ENCODE peak calls at places on chromosomes 4 and X, in six cellular contexts. N is H9, X is IMR-90, M is H1, G is mesendoderm, J is mesenchymal stem cell. W is an unnamed sample.
A peak's percentile ranks its signal among the peaks of the same experiment; 100 is the strongest.

GRCh38 chr4:147096667-147097604 is 151.3 kb upstream of the TTC29 start:
- DNase-seq in M (no peak), X (peak; percentile 69), J (peak; percentile 70), N (no peak), G (peak; percentile 55), W (peak; percentile 50)

GRCh38 chr4:7132730-7133582 is 59.4 kb upstream of the SORCS2 start:
- DNase-seq in M (no peak), N (no peak), G (no peak), J (no peak), X (peak; percentile 11), W (no peak)

GRCh38 chr4:81398379-81398778 is 73.3 kb downstream of the RASGEF1B start:
- DNase-seq in G (no peak), J (no peak), N (no peak), M (no peak), X (no peak), W (no peak)

GRCh38 chrX:137482136-137482535 is 83.8 kb upstream of the ZIC3 start:
- DNase-seq in M (no peak), G (no peak), J (no peak), X (no peak), N (no peak), W (no peak)

GRCh38 chr4:113976937-113977855 is 2.3 kb downstream of the ARSJ start:
- DNase-seq in N (no peak), G (no peak), J (peak; percentile 47), X (peak; percentile 31), M (no peak), W (no peak)

GRCh38 chr4:24482871-24483270 is 101.5 kb downstream of the DHX15 start:
- DNase-seq in M (no peak), J (no peak), G (no peak), N (no peak), X (peak; percentile 14), W (no peak)

GRCh38 chr4:81337211-81337610 is 122.2 kb upstream of the PRKG2 start:
- DNase-seq in M (no peak), N (no peak), X (no peak), J (no peak), G (no peak), W (no peak)

GRCh38 chr4:87975466-87975865 is at the start of gene SPP1:
- DNase-seq in N (peak; percentile 88), J (peak; percentile 30), X (peak; percentile 13), M (peak; percentile 50), G (peak; percentile 91), W (peak; percentile 32)

GRCh38 chr4:139815646-139816601 is 150.3 kb downstream of the MGST2 start:
- DNase-seq in X (peak; percentile 90), G (peak; percentile 96), J (peak; percentile 93), M (no peak), N (peak; percentile 41), W (peak; percentile 67)

GRCh38 chrX:103464071-103464773 is 55.1 kb downstream of the RAB40A start:
- DNase-seq in J (peak; percentile 69), X (peak; percentile 47), M (no peak), N (peak; percentile 57), G (peak; percentile 76), W (no peak)

DNA sequence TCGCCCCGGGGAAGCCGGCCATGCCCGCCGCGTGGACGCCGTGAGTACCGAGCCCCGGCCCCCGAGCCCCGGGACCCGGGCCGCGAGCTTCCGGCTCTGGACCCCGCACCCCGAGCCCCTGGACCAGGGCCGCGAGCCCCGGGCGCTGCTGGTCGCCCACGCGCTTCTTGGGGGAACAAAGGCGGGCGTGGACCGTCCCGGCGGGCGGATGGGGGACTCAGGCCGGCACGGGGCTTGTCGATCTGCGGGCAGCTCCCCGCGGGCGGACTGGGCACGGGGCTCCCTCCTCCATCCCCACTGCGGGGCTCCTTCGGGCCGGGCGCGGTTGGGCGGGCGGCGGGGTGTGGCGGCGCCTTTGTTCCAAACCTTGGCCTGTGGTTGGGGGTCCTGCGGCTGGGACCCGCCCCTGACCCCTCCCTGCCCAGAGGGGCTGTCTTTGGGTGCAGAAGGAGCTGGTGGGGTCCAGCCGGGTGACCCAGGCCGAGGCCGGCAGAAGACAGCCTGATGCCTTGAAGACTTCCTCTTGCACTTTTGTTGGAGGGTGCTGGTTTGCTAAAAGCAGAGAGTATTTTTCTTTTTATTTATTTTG is 25.2 kb upstream of the ADD1 start:
- DNase-seq in X (no peak), J (no peak), M (no peak), N (peak; percentile 47), G (peak; percentile 35), W (no peak)
- H4K8ac ChIP-seq in X (peak overlapping the region; percentile 68), J (peak overlapping the region; percentile 73), M (peak overlapping the region; percentile 96), N (no peak overlapping the region), G (peak overlapping the region; percentile 87), W (no peak overlapping the region)

GRCh38 chr4:80335226-80335553 is 340 bp upstream of the CFAP299 start:
- DNase-seq in J (no peak), G (no peak), M (no peak), X (no peak), N (no peak), W (no peak)

GRCh38 chr4:80333121-80333520 is 2.4 kb upstream of the CFAP299 start:
- DNase-seq in G (no peak), X (peak; percentile 34), M (no peak), N (no peak), J (no peak), W (no peak)

GRCh38 chr4:80334568-80334967 is 962 bp upstream of the CFAP299 start:
- DNase-seq in M (no peak), X (no peak), J (no peak), G (no peak), N (no peak), W (no peak)

GRCh38 chr4:80336582-80336981 is 1.1 kb downstream of the CFAP299 start:
- DNase-seq in G (peak; percentile 72), M (no peak), J (peak; percentile 16), X (peak; percentile 32), N (peak; percentile 55), W (peak; percentile 6)

DNA sequence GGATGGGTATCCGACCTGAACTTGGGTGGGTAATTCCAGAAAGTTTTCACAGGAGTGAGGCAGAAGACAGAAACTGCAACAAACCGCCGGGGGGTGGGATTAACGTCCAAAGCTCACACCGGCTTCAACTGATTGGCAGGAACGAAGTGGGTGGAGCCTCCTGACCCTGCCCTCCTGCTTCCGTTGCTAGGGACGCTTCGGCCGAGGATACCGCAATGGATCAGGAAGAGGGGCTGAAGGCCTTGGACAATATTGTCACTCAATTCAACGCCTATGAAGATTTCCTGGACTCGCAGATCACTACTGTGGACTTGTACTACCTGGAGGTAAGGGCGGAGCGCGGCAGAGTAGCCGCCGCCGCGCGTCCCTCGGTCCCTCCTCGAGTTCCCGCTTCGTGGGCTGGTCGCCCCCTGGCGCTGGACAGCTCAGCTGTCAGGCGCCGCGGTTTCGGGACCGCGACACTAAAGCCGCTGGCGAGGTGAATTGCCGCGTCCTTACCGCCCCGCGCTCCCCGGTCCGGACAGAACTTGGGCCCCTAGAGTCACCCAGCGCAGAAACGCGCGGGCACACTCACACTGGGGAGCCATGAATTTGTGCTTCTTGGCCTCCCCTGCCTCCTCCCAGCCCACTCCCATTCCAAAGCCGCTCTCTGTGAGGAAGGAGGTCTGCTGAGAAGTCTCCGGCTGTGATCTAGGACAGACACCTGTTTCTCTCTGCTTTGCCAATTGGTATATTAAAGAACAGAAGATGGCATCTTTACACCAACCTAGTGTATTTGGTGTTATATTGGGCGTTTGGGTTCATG is at the start of gene CFAP299:
- DNase-seq in N (peak; percentile 93), X (peak; percentile 90), M (peak; percentile 68), G (peak; percentile 96), J (peak; percentile 91), W (peak; percentile 82)
- H3K27ac ChIP-seq in N (no peak within 1 kb of the TSS), X (no peak within 1 kb of the TSS), M (no peak within 1 kb of the TSS), G (no peak within 1 kb of the TSS), J (no peak within 1 kb of the TSS), W (no peak within 1 kb of the TSS)

DNA sequence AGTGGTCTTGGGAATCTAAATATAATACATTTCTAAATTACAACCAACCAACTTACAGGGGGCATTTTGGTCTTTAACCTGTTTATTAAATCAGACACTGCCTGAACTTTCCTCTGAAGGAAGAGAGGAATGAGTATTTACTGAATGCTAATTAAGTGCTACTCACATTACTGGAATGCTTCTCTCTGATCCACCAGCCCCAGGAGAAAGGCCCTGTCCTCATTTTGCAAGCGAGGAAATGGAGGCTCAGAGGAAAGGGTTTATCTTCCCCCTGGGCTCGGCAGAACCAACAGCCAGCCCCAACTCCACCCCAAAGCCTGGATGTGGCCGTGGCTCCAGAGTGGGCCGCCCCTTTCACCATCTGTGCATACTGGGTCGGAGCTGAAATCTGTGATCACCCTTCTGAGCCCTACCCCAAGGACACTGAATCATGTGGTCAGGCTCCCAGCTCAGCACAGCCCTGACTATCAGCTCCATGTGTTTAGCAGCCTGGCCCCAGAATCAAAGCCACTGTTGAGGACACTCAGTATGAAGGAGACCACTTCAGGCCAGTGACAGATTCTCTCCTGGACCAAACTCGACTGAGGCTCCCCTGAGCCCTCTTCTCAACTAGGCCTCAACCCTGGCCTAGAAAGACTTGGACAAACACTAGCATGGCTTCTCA is 56.7 kb upstream of the ENPP6 start:
- DNase-seq in J (peak; percentile 10), M (no peak), N (peak; percentile 22), X (no peak), G (peak; percentile 60), W (no peak)
- H2BK5ac ChIP-seq in J (no peak overlapping the region), M (peak overlapping the region; percentile 9), N (no peak overlapping the region), X (peak overlapping the region; percentile 14), G (no peak overlapping the region), W (no peak overlapping the region)

GRCh38 chr4:168562021-168562691 is 65.3 kb downstream of the PALLD start:
- DNase-seq in X (peak; percentile 64), N (no peak), G (no peak), J (no peak), M (no peak), W (no peak)
- H4K8ac ChIP-seq in X (peak overlapping the region; percentile 27), N (no peak overlapping the region), G (no peak overlapping the region), J (peak overlapping the region; percentile 19), M (no peak overlapping the region), W (no peak overlapping the region)

DNA sequence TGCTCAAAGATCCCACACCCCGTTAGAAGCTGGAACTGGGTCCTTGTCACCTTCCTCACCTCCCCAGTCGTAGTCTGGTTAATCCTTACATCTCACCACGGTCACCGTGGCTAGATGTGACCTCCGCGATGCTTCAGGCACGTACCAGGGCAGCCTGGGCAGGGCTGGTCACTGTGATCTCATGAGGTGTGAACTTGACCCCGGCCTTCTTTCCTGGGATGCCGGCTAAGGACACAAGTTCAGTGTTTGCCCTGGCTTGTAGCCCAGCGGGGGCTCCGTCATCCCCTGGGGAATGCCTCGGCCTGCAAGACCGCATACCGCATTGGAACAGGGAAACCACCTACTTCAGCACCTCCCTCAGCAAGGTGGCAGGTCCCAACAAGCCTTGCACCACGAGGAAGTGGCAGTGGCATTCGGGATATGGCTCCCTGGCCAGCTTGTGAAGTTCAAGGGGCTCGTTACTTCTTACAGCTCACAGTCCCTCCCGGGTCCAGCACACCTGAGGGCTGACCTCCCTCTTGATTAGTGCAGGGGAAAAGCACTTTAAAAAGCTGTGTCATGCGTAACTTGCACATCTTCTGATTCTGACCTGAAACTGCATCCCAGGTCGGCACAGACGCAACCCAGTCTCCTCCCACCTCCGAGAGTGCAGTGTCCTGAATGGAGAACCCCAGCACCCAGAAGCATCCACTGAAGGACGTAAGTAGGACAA is 25.9 kb downstream of the NOP14 start:
- DNase-seq in G (no peak), M (no peak), X (no peak), J (no peak), N (peak; percentile 46), W (no peak)
- H3K27ac ChIP-seq in G (no peak overlapping the region), M (peak overlapping the region; percentile 29), X (no peak overlapping the region), J (peak overlapping the region; percentile 50), N (no peak overlapping the region), W (no peak overlapping the region)